ENCODE peak calls at places on chromosomes 6 and 20, in five cellular contexts. One of them, this sample, is unnamed.

GRCh38 chr20:63127700-63128364 is 88.1 kb downstream of the YTHDF1 start:
- DNase-seq in ACHN: no peak
- DNase-seq in nephron progenitor cell: no peak
- DNase-seq in iPS-NIHi11: no peak
- DNase-seq in RPMI7951: no peak
- DNase-seq in this sample: no peak

GRCh38 chr6:103405321-103405720 is 1454.4 kb downstream of the HACE1 start:
- DNase-seq in iPS-NIHi11: peak
- DNase-seq in ACHN: no peak
- DNase-seq in RPMI7951: no peak
- DNase-seq in nephron progenitor cell: no peak
- DNase-seq in this sample: no peak

GRCh38 chr20:10611357-10611756 is 62.4 kb downstream of the JAG1 start:
- DNase-seq in nephron progenitor cell: peak
- DNase-seq in RPMI7951: peak
- DNase-seq in ACHN: peak
- DNase-seq in iPS-NIHi11: peak
- DNase-seq in this sample: peak

GRCh38 chr20:1784586-1784985 is 110.6 kb upstream of the SIRPA start:
- DNase-seq in nephron progenitor cell: no peak
- DNase-seq in ACHN: no peak
- DNase-seq in iPS-NIHi11: no peak
- DNase-seq in RPMI7951: no peak
- DNase-seq in this sample: no peak

GRCh38 chr20:36344517-36345132 is 38.5 kb downstream of the DLGAP4 start:
- DNase-seq in RPMI7951: peak
- DNase-seq in ACHN: peak
- DNase-seq in iPS-NIHi11: peak
- DNase-seq in nephron progenitor cell: peak
- DNase-seq in this sample: peak

GRCh38 chr6:56808871-56809359 is 146.0 kb upstream of the BEND6 start:
- DNase-seq in ACHN: peak
- DNase-seq in RPMI7951: peak
- DNase-seq in nephron progenitor cell: no peak
- DNase-seq in iPS-NIHi11: no peak
- DNase-seq in this sample: no peak

GRCh38 chr20:57400262-57400701 is 9.1 kb downstream of the RBM38 start:
- DNase-seq in ACHN: no peak
- DNase-seq in RPMI7951: no peak
- DNase-seq in iPS-NIHi11: no peak
- DNase-seq in nephron progenitor cell: no peak
- DNase-seq in this sample: peak

GRCh38 chr6:19879663-19880062 is 42.5 kb downstream of the ID4 start:
- DNase-seq in RPMI7951: no peak
- DNase-seq in ACHN: no peak
- DNase-seq in nephron progenitor cell: no peak
- DNase-seq in iPS-NIHi11: no peak
- DNase-seq in this sample: no peak

GRCh38 chr20:35870541-35871307 is 83.6 kb downstream of the SCAND1 start:
- DNase-seq in ACHN: peak
- DNase-seq in nephron progenitor cell: no peak
- DNase-seq in RPMI7951: peak
- DNase-seq in iPS-NIHi11: no peak
- DNase-seq in this sample: no peak

GRCh38 chr20:57211949-57212889 is 54.2 kb downstream of the BMP7 start:
- DNase-seq in iPS-NIHi11: peak
- DNase-seq in ACHN: peak
- DNase-seq in nephron progenitor cell: peak
- DNase-seq in RPMI7951: peak
- DNase-seq in this sample: peak

GRCh38 chr6:111015656-111016190 is 33.9 kb downstream of the RPF2 start:
- DNase-seq in ACHN: no peak
- DNase-seq in RPMI7951: no peak
- DNase-seq in nephron progenitor cell: no peak
- DNase-seq in iPS-NIHi11: no peak
- DNase-seq in this sample: no peak

GRCh38 chr6:901696-902455 is 208.9 kb upstream of the EXOC2 start:
- DNase-seq in RPMI7951: no peak
- DNase-seq in nephron progenitor cell: no peak
- DNase-seq in ACHN: no peak
- DNase-seq in iPS-NIHi11: no peak
- DNase-seq in this sample: no peak

GRCh38 chr20:47019106-47019824 is 124.6 kb downstream of the EYA2 start:
- DNase-seq in ACHN: no peak
- DNase-seq in iPS-NIHi11: no peak
- DNase-seq in nephron progenitor cell: no peak
- DNase-seq in RPMI7951: peak
- DNase-seq in this sample: no peak

GRCh38 chr6:167976708-167977107 is 20.8 kb upstream of the KIF25 start:
- DNase-seq in nephron progenitor cell: no peak
- DNase-seq in RPMI7951: no peak
- DNase-seq in ACHN: no peak
- DNase-seq in iPS-NIHi11: no peak
- DNase-seq in this sample: no peak

GRCh38 chr20:44038681-44039123 is 124.0 kb downstream of the TOX2 start:
- DNase-seq in ACHN: no peak
- DNase-seq in RPMI7951: no peak
- DNase-seq in nephron progenitor cell: no peak
- DNase-seq in iPS-NIHi11: no peak
- DNase-seq in this sample: no peak

GRCh38 chr6:167660944-167661343 is 165.8 kb upstream of the AFDN start:
- DNase-seq in nephron progenitor cell: no peak
- DNase-seq in ACHN: no peak
- DNase-seq in RPMI7951: no peak
- DNase-seq in iPS-NIHi11: no peak
- DNase-seq in this sample: no peak

GRCh38 chr6:135600086-135600702 is 102.7 kb upstream of the AHI1 start:
- DNase-seq in ACHN: no peak
- DNase-seq in nephron progenitor cell: no peak
- DNase-seq in iPS-NIHi11: no peak
- DNase-seq in RPMI7951: no peak
- DNase-seq in this sample: peak

GRCh38 chr6:114747995-114748625 is 405.3 kb upstream of the HS3ST5 start:
- DNase-seq in iPS-NIHi11: peak
- DNase-seq in RPMI7951: peak
- DNase-seq in nephron progenitor cell: peak
- DNase-seq in ACHN: peak
- DNase-seq in this sample: peak

GRCh38 chr6:158646023-158646888 is 1.7 kb upstream of the DYNLT1 start:
- DNase-seq in ACHN: no peak
- DNase-seq in RPMI7951: no peak
- DNase-seq in iPS-NIHi11: no peak
- DNase-seq in nephron progenitor cell: no peak
- DNase-seq in this sample: no peak

GRCh38 chr6:84050408-84050807 is 16.8 kb downstream of the MRAP2 start:
- DNase-seq in iPS-NIHi11: no peak
- DNase-seq in ACHN: no peak
- DNase-seq in nephron progenitor cell: no peak
- DNase-seq in RPMI7951: no peak
- DNase-seq in this sample: no peak

GRCh38 chr6:108179741-108180140 is 13.9 kb downstream of the NR2E1 start:
- DNase-seq in nephron progenitor cell: no peak
- DNase-seq in iPS-NIHi11: no peak
- DNase-seq in ACHN: no peak
- DNase-seq in RPMI7951: no peak
- DNase-seq in this sample: no peak

GRCh38 chr20:19815553-19815991 is 57.5 kb downstream of the RIN2 start:
- DNase-seq in ACHN: peak
- DNase-seq in RPMI7951: peak
- DNase-seq in nephron progenitor cell: peak
- DNase-seq in iPS-NIHi11: peak
- DNase-seq in this sample: no peak

GRCh38 chr20:326645-327031 is 1.3 kb downstream of the SOX12 start:
- DNase-seq in nephron progenitor cell: peak
- DNase-seq in ACHN: peak
- DNase-seq in RPMI7951: peak
- DNase-seq in iPS-NIHi11: no peak
- DNase-seq in this sample: peak

GRCh38 chr6:135144678-135145508 is 36.2 kb upstream of the MYB start:
- DNase-seq in nephron progenitor cell: no peak
- DNase-seq in RPMI7951: peak
- DNase-seq in ACHN: peak
- DNase-seq in iPS-NIHi11: no peak
- DNase-seq in this sample: no peak

GRCh38 chr6:41288025-41288777 is 1.7 kb upstream of the TREM1 start:
- DNase-seq in iPS-NIHi11: no peak
- DNase-seq in ACHN: no peak
- DNase-seq in RPMI7951: no peak
- DNase-seq in nephron progenitor cell: no peak
- DNase-seq in this sample: no peak

GRCh38 chr20:7723284-7723683 is 217.0 kb downstream of the HAO1 start:
- DNase-seq in iPS-NIHi11: no peak
- DNase-seq in nephron progenitor cell: no peak
- DNase-seq in RPMI7951: no peak
- DNase-seq in ACHN: no peak
- DNase-seq in this sample: no peak

GRCh38 chr20:62922451-62922921 is 3.8 kb downstream of the DIDO1 start:
- DNase-seq in nephron progenitor cell: no peak
- DNase-seq in ACHN: no peak
- DNase-seq in iPS-NIHi11: no peak
- DNase-seq in RPMI7951: no peak
- DNase-seq in this sample: no peak